ENCODE peak calls at places on chromosomes 7 and 10, in six cellular contexts. One of them, this sample, is unnamed.

GRCh38 chr10:35480150-35480549 is 125.0 kb upstream of the GJD4 start:
- DNase-seq in endothelial cell of umbilical vein: no peak
- DNase-seq in right lobe of liver: no peak
- DNase-seq in ovary: no peak
- DNase-seq in body of pancreas: no peak
- DNase-seq in transverse colon: no peak
- DNase-seq in this sample: no peak

GRCh38 chr10:76430330-76430729 is 998.9 kb downstream of the LRMDA start:
- DNase-seq in endothelial cell of umbilical vein: peak
- DNase-seq in right lobe of liver: no peak
- DNase-seq in ovary: no peak
- DNase-seq in body of pancreas: no peak
- DNase-seq in transverse colon: no peak
- DNase-seq in this sample: no peak

GRCh38 chr7:4774804-4775280 is 581 bp upstream of the AP5Z1 start:
- DNase-seq in endothelial cell of umbilical vein: peak
- DNase-seq in right lobe of liver: no peak
- DNase-seq in ovary: peak
- DNase-seq in body of pancreas: peak
- DNase-seq in transverse colon: no peak
- DNase-seq in this sample: no peak

GRCh38 chr7:682810-683209 is 43.7 kb upstream of the DNAAF5 start:
- DNase-seq in endothelial cell of umbilical vein: no peak
- DNase-seq in right lobe of liver: no peak
- DNase-seq in ovary: no peak
- DNase-seq in body of pancreas: no peak
- DNase-seq in transverse colon: no peak
- DNase-seq in this sample: no peak

GRCh38 chr10:119367841-119368549 is 160.6 kb downstream of the GRK5 start:
- DNase-seq in endothelial cell of umbilical vein: peak
- DNase-seq in right lobe of liver: no peak
- DNase-seq in ovary: no peak
- DNase-seq in body of pancreas: no peak
- DNase-seq in transverse colon: no peak
- DNase-seq in this sample: peak

GRCh38 chr7:2945171-2945570 is 98.5 kb downstream of the CARD11 start:
- DNase-seq in endothelial cell of umbilical vein: no peak
- DNase-seq in right lobe of liver: no peak
- DNase-seq in ovary: no peak
- DNase-seq in body of pancreas: no peak
- DNase-seq in transverse colon: no peak
- DNase-seq in this sample: peak

GRCh38 chr10:108598320-108598695 is 1325.0 kb downstream of the XPNPEP1 start:
- DNase-seq in endothelial cell of umbilical vein: no peak
- DNase-seq in right lobe of liver: no peak
- DNase-seq in ovary: no peak
- DNase-seq in body of pancreas: no peak
- DNase-seq in transverse colon: no peak
- DNase-seq in this sample: no peak

GRCh38 chr7:2537981-2538851 is 17.1 kb downstream of the BRAT1 start:
- DNase-seq in endothelial cell of umbilical vein: no peak
- DNase-seq in right lobe of liver: no peak
- DNase-seq in ovary: no peak
- DNase-seq in body of pancreas: no peak
- DNase-seq in transverse colon: peak
- DNase-seq in this sample: no peak

GRCh38 chr10:31262672-31263071 is 56.3 kb upstream of the ZEB1 start:
- DNase-seq in endothelial cell of umbilical vein: no peak
- DNase-seq in right lobe of liver: no peak
- DNase-seq in ovary: peak
- DNase-seq in body of pancreas: no peak
- DNase-seq in transverse colon: no peak
- DNase-seq in this sample: no peak

GRCh38 chr7:103075337-103075918 is 488 bp downstream of the ARMC10 start:
- DNase-seq in endothelial cell of umbilical vein: peak
- DNase-seq in right lobe of liver: peak
- DNase-seq in ovary: peak
- DNase-seq in body of pancreas: peak
- DNase-seq in transverse colon: peak
- DNase-seq in this sample: peak

GRCh38 chr10:31075434-31075833 is 43.8 kb upstream of the ZNF438 start:
- DNase-seq in endothelial cell of umbilical vein: peak
- DNase-seq in right lobe of liver: no peak
- DNase-seq in ovary: no peak
- DNase-seq in body of pancreas: no peak
- DNase-seq in transverse colon: no peak
- DNase-seq in this sample: no peak

GRCh38 chr7:2873686-2874551 is 29.8 kb upstream of the GNA12 start:
- DNase-seq in endothelial cell of umbilical vein: peak
- DNase-seq in right lobe of liver: no peak
- DNase-seq in ovary: no peak
- DNase-seq in body of pancreas: no peak
- DNase-seq in transverse colon: no peak
- DNase-seq in this sample: no peak

GRCh38 chr7:73933091-73933490 is 72.1 kb downstream of the TMEM270 start:
- DNase-seq in endothelial cell of umbilical vein: no peak
- DNase-seq in right lobe of liver: no peak
- DNase-seq in ovary: no peak
- DNase-seq in body of pancreas: no peak
- DNase-seq in transverse colon: no peak
- DNase-seq in this sample: no peak

GRCh38 chr7:50848203-50848602 is 65.5 kb upstream of the GRB10 start:
- DNase-seq in endothelial cell of umbilical vein: no peak
- DNase-seq in right lobe of liver: no peak
- DNase-seq in ovary: no peak
- DNase-seq in body of pancreas: no peak
- DNase-seq in transverse colon: no peak
- DNase-seq in this sample: no peak

GRCh38 chr7:140295224-140295623 is 103.1 kb downstream of the SLC37A3 start:
- DNase-seq in endothelial cell of umbilical vein: no peak
- DNase-seq in right lobe of liver: no peak
- DNase-seq in ovary: no peak
- DNase-seq in body of pancreas: no peak
- DNase-seq in transverse colon: no peak
- DNase-seq in this sample: no peak

GRCh38 chr10:119595715-119596515 is 849 bp downstream of the TIAL1 start:
- DNase-seq in endothelial cell of umbilical vein: peak
- DNase-seq in right lobe of liver: peak
- DNase-seq in ovary: peak
- DNase-seq in body of pancreas: peak
- DNase-seq in transverse colon: peak
- DNase-seq in this sample: peak

GRCh38 chr7:28419717-28420116 is 7.4 kb downstream of the CREB5 start:
- DNase-seq in endothelial cell of umbilical vein: no peak
- DNase-seq in right lobe of liver: no peak
- DNase-seq in ovary: peak
- DNase-seq in body of pancreas: no peak
- DNase-seq in transverse colon: no peak
- DNase-seq in this sample: no peak

GRCh38 chr7:108348913-108349312 is 107.3 kb downstream of the NRCAM start:
- DNase-seq in endothelial cell of umbilical vein: no peak
- DNase-seq in right lobe of liver: no peak
- DNase-seq in ovary: no peak
- DNase-seq in body of pancreas: no peak
- DNase-seq in transverse colon: no peak
- DNase-seq in this sample: no peak

GRCh38 chr7:70285176-70285575 is 686.9 kb downstream of the AUTS2 start:
- DNase-seq in endothelial cell of umbilical vein: no peak
- DNase-seq in right lobe of liver: no peak
- DNase-seq in ovary: no peak
- DNase-seq in body of pancreas: no peak
- DNase-seq in transverse colon: no peak
- DNase-seq in this sample: no peak

GRCh38 chr7:157667731-157668130 is 330.9 kb downstream of the DNAJB6 start:
- DNase-seq in endothelial cell of umbilical vein: no peak
- DNase-seq in right lobe of liver: no peak
- DNase-seq in ovary: no peak
- DNase-seq in body of pancreas: no peak
- DNase-seq in transverse colon: no peak
- DNase-seq in this sample: no peak

DNA sequence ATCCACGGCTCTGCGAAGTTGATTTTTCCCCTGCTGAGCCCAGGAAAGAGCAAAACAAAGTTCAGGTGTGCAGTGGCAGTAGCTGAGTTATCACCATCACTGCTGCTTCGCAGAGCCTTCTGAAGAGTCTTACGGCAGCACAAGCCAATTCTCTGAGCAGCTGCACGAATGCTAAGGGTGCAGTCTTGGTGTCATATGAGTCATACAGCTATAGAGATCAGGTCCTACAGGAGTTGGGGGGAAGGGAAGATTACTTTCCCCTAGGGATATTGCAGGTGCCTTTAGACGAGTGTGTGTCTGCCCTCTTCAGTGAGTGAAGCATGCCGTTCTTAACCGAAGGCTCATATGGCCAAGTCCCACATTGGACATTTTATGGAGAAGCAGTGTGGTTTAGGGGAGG is 227.8 kb downstream of the CELF2 start:
- DNase-seq in endothelial cell of umbilical vein: no peak
- DNase-seq in right lobe of liver: no peak
- DNase-seq in ovary: no peak
- DNase-seq in body of pancreas: no peak
- DNase-seq in transverse colon: no peak
- DNase-seq in this sample: no peak
- TF ChIP-seq POLR2A in endothelial cell of umbilical vein: no peak
- TF ChIP-seq POLR2A in right lobe of liver: no peak
- TF ChIP-seq POLR2A in ovary: no peak
- TF ChIP-seq POLR2A in body of pancreas: no peak
- TF ChIP-seq POLR2A in transverse colon: no peak
- TF ChIP-seq POLR2A in this sample: no peak

DNA sequence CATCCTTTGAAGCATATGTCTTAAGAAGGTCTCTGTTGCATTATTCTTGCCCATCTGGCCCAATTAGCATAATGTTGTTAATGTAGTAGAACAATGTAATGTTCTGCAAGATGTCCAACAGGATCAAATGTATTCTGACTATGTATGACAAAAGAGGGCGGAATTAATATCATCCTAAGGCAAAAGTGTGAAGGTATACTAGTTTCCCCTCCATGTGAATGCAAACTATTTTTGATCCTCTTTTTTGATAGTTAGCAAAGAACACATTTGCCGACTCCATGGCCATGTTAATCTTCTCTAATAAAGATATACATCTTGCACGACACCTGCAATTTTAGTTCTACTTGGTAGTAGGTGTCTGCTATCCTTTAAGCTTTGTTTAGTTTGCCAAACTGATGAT is 157.6 kb downstream of the ATRNL1 start:
- DNase-seq in endothelial cell of umbilical vein: no peak
- DNase-seq in right lobe of liver: no peak
- DNase-seq in ovary: no peak
- DNase-seq in body of pancreas: no peak
- DNase-seq in transverse colon: no peak
- DNase-seq in this sample: no peak
- TF ChIP-seq POLR2A in endothelial cell of umbilical vein: no peak
- TF ChIP-seq POLR2A in right lobe of liver: no peak
- TF ChIP-seq POLR2A in ovary: no peak
- TF ChIP-seq POLR2A in body of pancreas: no peak
- TF ChIP-seq POLR2A in transverse colon: no peak
- TF ChIP-seq POLR2A in this sample: no peak

DNA sequence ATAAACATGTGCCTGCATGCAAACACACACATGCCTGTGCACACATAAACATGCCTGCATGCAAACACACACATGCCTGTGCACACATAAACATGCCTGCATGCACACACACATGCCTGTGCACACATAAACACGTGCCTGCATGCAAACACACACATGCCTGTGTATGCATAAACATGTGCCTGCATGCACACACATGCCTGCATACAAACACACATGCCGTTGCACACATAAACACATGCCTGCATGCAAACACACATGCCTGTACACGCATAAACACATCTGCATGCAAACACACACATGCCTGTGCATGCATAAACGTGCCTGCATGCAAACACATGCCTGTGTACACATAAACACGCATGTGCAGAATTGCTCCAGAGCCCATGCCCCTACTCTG is 22.4 kb downstream of the NKX6-2 start:
- DNase-seq in endothelial cell of umbilical vein: no peak
- DNase-seq in right lobe of liver: no peak
- DNase-seq in ovary: no peak
- DNase-seq in body of pancreas: no peak
- DNase-seq in transverse colon: no peak
- DNase-seq in this sample: no peak
- TF ChIP-seq POLR2A in endothelial cell of umbilical vein: no peak
- TF ChIP-seq POLR2A in right lobe of liver: no peak
- TF ChIP-seq POLR2A in ovary: no peak
- TF ChIP-seq POLR2A in body of pancreas: no peak
- TF ChIP-seq POLR2A in transverse colon: no peak
- TF ChIP-seq POLR2A in this sample: no peak

GRCh38 chr10:122188706-122189105 is 82.4 kb upstream of the BTBD16 start:
- DNase-seq in endothelial cell of umbilical vein: no peak
- DNase-seq in right lobe of liver: no peak
- DNase-seq in ovary: no peak
- DNase-seq in body of pancreas: no peak
- DNase-seq in transverse colon: no peak
- DNase-seq in this sample: no peak

GRCh38 chr10:122185643-122186042 is 85.5 kb upstream of the BTBD16 start:
- DNase-seq in endothelial cell of umbilical vein: no peak
- DNase-seq in right lobe of liver: no peak
- DNase-seq in ovary: no peak
- DNase-seq in body of pancreas: no peak
- DNase-seq in transverse colon: no peak
- DNase-seq in this sample: no peak

GRCh38 chr10:122190151-122190550 is 80.9 kb upstream of the BTBD16 start:
- DNase-seq in endothelial cell of umbilical vein: no peak
- DNase-seq in right lobe of liver: no peak
- DNase-seq in ovary: no peak
- DNase-seq in body of pancreas: no peak
- DNase-seq in transverse colon: no peak
- DNase-seq in this sample: no peak

GRCh38 chr10:122189185-122189584 is 81.9 kb upstream of the BTBD16 start:
- DNase-seq in endothelial cell of umbilical vein: no peak
- DNase-seq in right lobe of liver: no peak
- DNase-seq in ovary: no peak
- DNase-seq in body of pancreas: no peak
- DNase-seq in transverse colon: no peak
- DNase-seq in this sample: no peak

DNA sequence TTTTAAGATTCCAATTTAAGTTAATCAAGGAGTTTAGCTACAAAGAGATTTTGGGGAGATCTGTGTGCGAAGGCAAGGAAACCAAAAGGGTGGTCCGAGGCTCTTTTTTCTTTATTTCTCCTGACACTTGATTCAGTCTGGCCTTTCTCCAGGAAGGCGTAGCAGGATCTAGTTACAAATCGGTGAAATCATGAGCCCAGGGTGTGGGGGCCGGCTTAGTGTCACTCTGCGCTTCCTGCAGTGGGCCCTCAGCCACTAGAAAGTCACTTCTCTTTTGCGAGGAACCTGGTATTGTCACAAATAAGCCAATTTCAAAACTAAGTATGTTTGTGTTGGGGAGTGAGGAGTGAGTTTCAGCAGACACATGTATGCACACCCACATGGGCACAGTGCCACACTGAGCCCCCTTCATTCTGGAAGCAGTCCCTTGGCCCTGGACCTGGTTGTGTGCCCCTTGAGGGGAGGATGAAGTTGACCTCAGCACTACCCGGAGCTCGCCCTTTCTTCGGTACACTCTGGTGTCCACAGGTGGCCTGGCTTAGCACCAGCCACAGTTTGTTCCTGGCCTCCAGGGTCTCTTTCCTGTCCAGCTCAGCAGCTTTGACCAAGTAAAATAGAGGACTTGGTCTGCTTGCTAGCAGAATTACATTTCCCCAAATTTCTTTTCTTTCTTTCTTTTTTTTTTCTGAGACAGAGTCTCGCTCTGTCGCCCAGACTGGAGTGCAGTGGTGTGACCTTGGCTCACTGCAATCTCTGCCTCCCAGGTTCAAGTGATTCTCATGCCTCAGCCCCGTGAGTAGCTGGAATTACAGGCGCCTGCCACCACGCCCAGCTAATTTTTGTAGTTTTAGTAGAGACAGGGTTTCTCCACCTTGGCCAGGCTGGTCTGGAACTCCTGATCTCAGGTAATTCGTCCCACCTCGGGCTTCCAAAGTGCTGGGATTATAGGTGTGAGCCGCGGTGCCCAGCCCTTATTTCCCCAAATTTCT is 84.0 kb upstream of the BTBD16 start:
- DNase-seq in endothelial cell of umbilical vein: no peak
- DNase-seq in right lobe of liver: no peak
- DNase-seq in ovary: no peak
- DNase-seq in body of pancreas: no peak
- DNase-seq in transverse colon: no peak
- DNase-seq in this sample: no peak
- TF ChIP-seq POLR2A in endothelial cell of umbilical vein: no peak
- TF ChIP-seq POLR2A in right lobe of liver: no peak
- TF ChIP-seq POLR2A in ovary: no peak
- TF ChIP-seq POLR2A in body of pancreas: no peak
- TF ChIP-seq POLR2A in transverse colon: no peak
- TF ChIP-seq POLR2A in this sample: no peak